ENCODE peak calls at places on chromosomes 11 and 22, in nine cellular contexts. I, Y, N, Z, A, M, F, T and J are unnamed samples.

GRCh38 chr11:119417726-119418540 is 5.0 kb downstream of the THY1 start:
- DNase-seq in I (no peak), Y (no peak), N (no peak), Z (no peak), A (no peak), M (no peak), F (peak), T (peak), J (no peak)

GRCh38 chr11:57001674-57002401 is 13.1 kb downstream of the OR5AK2 start:
- DNase-seq in I (no peak), Y (no peak), N (no peak), Z (no peak), A (no peak), M (peak), F (no peak), T (no peak), J (no peak)

GRCh38 chr22:39114157-39114511 is 17.1 kb downstream of the APOBEC3H start:
- DNase-seq in I (no peak), Y (no peak), N (no peak), Z (no peak), A (no peak), M (no peak), F (no peak), T (no peak), J (no peak)

GRCh38 chr11:97979741-97980140 is 1041.0 kb upstream of the CNTN5 start:
- DNase-seq in I (no peak), Y (no peak), N (no peak), Z (no peak), A (no peak), M (no peak), F (no peak), T (no peak), J (no peak)

GRCh38 chr11:24637520-24637919 is 140.7 kb downstream of the LUZP2 start:
- DNase-seq in I (no peak), Y (no peak), N (no peak), Z (no peak), A (no peak), M (no peak), F (no peak), T (no peak), J (no peak)

GRCh38 chr11:6623391-6624363 is 4.5 kb upstream of the TPP1 start:
- DNase-seq in I (no peak), Y (no peak), N (no peak), Z (no peak), A (no peak), M (no peak), F (no peak), T (no peak), J (no peak)

GRCh38 chr11:43573233-43573632 is 107.3 kb upstream of the HSD17B12 start:
- DNase-seq in I (no peak), Y (no peak), N (no peak), Z (no peak), A (no peak), M (peak), F (peak), T (no peak), J (peak)

GRCh38 chr11:111976614-111977140 is 39.5 kb downstream of the DIXDC1 start:
- DNase-seq in I (peak), Y (no peak), N (no peak), Z (no peak), A (peak), M (peak), F (peak), T (no peak), J (no peak)

GRCh38 chr11:8383627-8384026 is 119.9 kb upstream of the LMO1 start:
- DNase-seq in I (no peak), Y (no peak), N (no peak), Z (no peak), A (no peak), M (no peak), F (no peak), T (no peak), J (no peak)

GRCh38 chr22:20972014-20972797 is 5.2 kb downstream of the AIFM3 start:
- DNase-seq in I (no peak), Y (no peak), N (no peak), Z (no peak), A (no peak), M (peak), F (no peak), T (no peak), J (no peak)

GRCh38 chr22:29134448-29134847 is 61.6 kb downstream of the KREMEN1 start:
- DNase-seq in I (no peak), Y (no peak), N (no peak), Z (no peak), A (no peak), M (no peak), F (no peak), T (no peak), J (no peak)

GRCh38 chr11:1660025-1660867 is 30.7 kb downstream of the KRTAP5-5 start:
- DNase-seq in I (peak), Y (no peak), N (peak), Z (peak), A (no peak), M (no peak), F (no peak), T (no peak), J (no peak)

GRCh38 chr11:96111308-96111707 is 187.4 kb upstream of the MTMR2 start:
- DNase-seq in I (no peak), Y (no peak), N (no peak), Z (no peak), A (no peak), M (no peak), F (no peak), T (no peak), J (no peak)

GRCh38 chr22:44546686-44547310 is 48.8 kb upstream of the RTL6 start:
- DNase-seq in I (no peak), Y (no peak), N (no peak), Z (peak), A (no peak), M (no peak), F (no peak), T (no peak), J (no peak)

GRCh38 chr11:29844701-29845379 is 172.0 kb downstream of the KCNA4 start:
- DNase-seq in I (no peak), Y (no peak), N (no peak), Z (no peak), A (no peak), M (no peak), F (no peak), T (no peak), J (no peak)

GRCh38 chr11:1088927-1089737 is 14.5 kb downstream of the MUC2 start:
- DNase-seq in I (no peak), Y (no peak), N (no peak), Z (peak), A (no peak), M (no peak), F (no peak), T (no peak), J (no peak)

GRCh38 chr11:108340958-108341357 is 118.1 kb downstream of the ATM start:
- DNase-seq in I (no peak), Y (no peak), N (no peak), Z (no peak), A (peak), M (no peak), F (no peak), T (peak), J (no peak)

GRCh38 chr22:50674606-50675552 is 2.3 kb downstream of the SHANK3 start:
- DNase-seq in I (peak), Y (no peak), N (no peak), Z (peak), A (peak), M (peak), F (peak), T (peak), J (no peak)

GRCh38 chr11:69373251-69373635 is 79.3 kb downstream of the MYEOV start:
- DNase-seq in I (no peak), Y (no peak), N (peak), Z (no peak), A (no peak), M (no peak), F (no peak), T (no peak), J (no peak)

GRCh38 chr22:33105501-33105911 is 47.3 kb upstream of the SYN3 start:
- DNase-seq in I (no peak), Y (no peak), N (no peak), Z (no peak), A (no peak), M (no peak), F (no peak), T (peak), J (no peak)

GRCh38 chr11:124788521-124788920 is 11.7 kb downstream of the MSANTD2 start:
- DNase-seq in I (no peak), Y (no peak), N (no peak), Z (no peak), A (no peak), M (no peak), F (no peak), T (no peak), J (no peak)

GRCh38 chr11:24585192-24585591 is 88.3 kb downstream of the LUZP2 start:
- DNase-seq in I (no peak), Y (no peak), N (no peak), Z (no peak), A (no peak), M (no peak), F (peak), T (no peak), J (no peak)

GRCh38 chr11:65224939-65225283 is 36.9 kb upstream of the POLA2 start:
- DNase-seq in I (peak), Y (no peak), N (no peak), Z (no peak), A (no peak), M (peak), F (peak), T (peak), J (no peak)

GRCh38 chr22:23095467-23096342 is 25.4 kb downstream of the GNAZ start:
- DNase-seq in I (no peak), Y (no peak), N (no peak), Z (no peak), A (no peak), M (no peak), F (no peak), T (no peak), J (no peak)

GRCh38 chr11:75159081-75159953 is 8.4 kb downstream of the SLCO2B1 start:
- DNase-seq in I (no peak), Y (no peak), N (no peak), Z (no peak), A (no peak), M (no peak), F (no peak), T (no peak), J (no peak)

GRCh38 chr11:47010192-47010591 is 73.6 kb downstream of the CSTPP1 start:
- DNase-seq in I (no peak), Y (no peak), N (no peak), Z (no peak), A (no peak), M (no peak), F (no peak), T (no peak), J (no peak)

GRCh38 chr22:24424001-24424900 is 3.1 kb upstream of the ADORA2A start:
- DNase-seq in I (no peak), Y (peak), N (peak), Z (no peak), A (no peak), M (peak), F (no peak), T (no peak), J (no peak)

GRCh38 chr11:46901156-46901555 is 17.2 kb downstream of the LRP4 start:
- DNase-seq in I (no peak), Y (no peak), N (no peak), Z (no peak), A (no peak), M (no peak), F (no peak), T (no peak), J (no peak)

GRCh38 chr22:30290679-30291333 is 1.5 kb upstream of the CASTOR1 start:
- DNase-seq in I (peak), Y (no peak), N (no peak), Z (no peak), A (peak), M (peak), F (peak), T (no peak), J (peak)

GRCh38 chr22:38718414-38718813 is 12.7 kb downstream of the GTPBP1 start:
- DNase-seq in I (peak), Y (no peak), N (no peak), Z (no peak), A (no peak), M (peak), F (peak), T (no peak), J (peak)

GRCh38 chr11:65293909-65294381 is 20.7 kb upstream of the CDC42EP2 start:
- DNase-seq in I (no peak), Y (no peak), N (no peak), Z (no peak), A (no peak), M (no peak), F (no peak), T (no peak), J (no peak)

GRCh38 chr22:47775686-47776085 is 1013.2 kb downstream of the TBC1D22A start:
- DNase-seq in I (no peak), Y (no peak), N (no peak), Z (no peak), A (peak), M (no peak), F (no peak), T (no peak), J (no peak)

GRCh38 chr11:83054904-83055380 is 16.8 kb downstream of the RAB30 start:
- DNase-seq in I (no peak), Y (no peak), N (no peak), Z (no peak), A (no peak), M (no peak), F (no peak), T (no peak), J (no peak)

GRCh38 chr11:73268671-73269271 is 3.4 kb upstream of the P2RY6 start:
- DNase-seq in I (no peak), Y (no peak), N (peak), Z (peak), A (no peak), M (no peak), F (no peak), T (no peak), J (no peak)

GRCh38 chr11:99766816-99767215 is 746.1 kb downstream of the CNTN5 start:
- DNase-seq in I (no peak), Y (no peak), N (no peak), Z (no peak), A (no peak), M (no peak), F (no peak), T (no peak), J (no peak)

GRCh38 chr11:102552020-102552419 is 21.5 kb upstream of the MMP7 start:
- DNase-seq in I (no peak), Y (no peak), N (no peak), Z (no peak), A (no peak), M (no peak), F (no peak), T (no peak), J (no peak)